ENCODE peak calls at places on chromosomes 5 and 9, in ten cellular contexts. Y is lung, L is GM23338, W is IMR-90, C is fibroblast of mammary gland, H is GM13977, P is A549, V is foreskin fibroblast, X is right lobe of liver, E is AG10803. S is an unnamed sample.

GRCh38 chr5:74093501-74093993 is 467.6 kb downstream of the ARHGEF28 start:
- DNase-seq in Y (no peak), L (no peak), W (no peak), C (no peak), H (no peak), P (no peak), V (no peak), X (no peak), E (no peak), S (no peak)

GRCh38 chr5:81140461-81140860 is 92.7 kb upstream of the CKMT2 start:
- DNase-seq in Y (no peak), L (no peak), W (no peak), C (no peak), H (no peak), P (no peak), V (no peak), X (no peak), E (no peak), S (no peak)

GRCh38 chr9:125506045-125506444 is 201.0 kb downstream of the MAPKAP1 start:
- DNase-seq in Y (no peak), L (peak; percentile 37), W (no peak), C (no peak), H (no peak), P (no peak), V (no peak), X (no peak), E (peak; percentile 26), S (no peak)

GRCh38 chr9:124220551-124221451 is 36.9 kb upstream of the NEK6 start:
- DNase-seq in Y (no peak), L (no peak), W (peak; percentile 52), C (peak; percentile 68), H (no peak), P (peak; percentile 39), V (peak; percentile 77), X (peak; percentile 94), E (peak; percentile 44), S (no peak)

GRCh38 chr5:107817436-107817835 is 146.7 kb upstream of the EFNA5 start:
- DNase-seq in Y (no peak), L (peak; percentile 16), W (no peak), C (no peak), H (no peak), P (no peak), V (no peak), X (no peak), E (no peak), S (no peak)

GRCh38 chr5:141258948-141259347 is 13.8 kb downstream of the PCDHB15 start:
- DNase-seq in Y (no peak), L (no peak), W (no peak), C (no peak), H (no peak), P (no peak), V (no peak), X (no peak), E (no peak), S (no peak)

GRCh38 chr9:131111186-131111853 is 14.1 kb upstream of the NUP214 start:
- DNase-seq in Y (no peak), L (peak; percentile 36), W (no peak), C (no peak), H (no peak), P (no peak), V (peak; percentile 24), X (no peak), E (no peak), S (no peak)

GRCh38 chr9:73132034-73132776 is 19.5 kb upstream of the ANXA1 start:
- DNase-seq in Y (peak; percentile 72), L (peak; percentile 50), W (peak; percentile 85), C (peak; percentile 79), H (peak; percentile 28), P (peak; percentile 86), V (peak; percentile 86), X (peak; percentile 58), E (peak; percentile 85), S (no peak)

GRCh38 chr5:39680213-39680612 is 255.4 kb upstream of the DAB2 start:
- DNase-seq in Y (no peak), L (no peak), W (no peak), C (no peak), H (no peak), P (no peak), V (no peak), X (no peak), E (no peak), S (no peak)

GRCh38 chr5:110376281-110376916 is 350.1 kb downstream of the TMEM232 start:
- DNase-seq in Y (no peak), L (peak; percentile 6), W (no peak), C (peak; percentile 66), H (no peak), P (no peak), V (peak; percentile 74), X (no peak), E (peak; percentile 96), S (no peak)

GRCh38 chr5:139946006-139946405 is 97.1 kb downstream of the NRG2 start:
- DNase-seq in Y (no peak), L (no peak), W (no peak), C (no peak), H (no peak), P (no peak), V (no peak), X (no peak), E (no peak), S (no peak)

GRCh38 chr5:178467261-178468195 is 122.7 kb downstream of the COL23A1 start:
- DNase-seq in Y (peak; percentile 58), L (no peak), W (peak; percentile 32), C (peak; percentile 3), H (no peak), P (no peak), V (peak; percentile 36), X (no peak), E (peak; percentile 60), S (no peak)

GRCh38 chr9:16715404-16715803 is 155.1 kb downstream of the BNC2 start:
- DNase-seq in Y (no peak), L (no peak), W (peak; percentile 73), C (peak; percentile 76), H (no peak), P (no peak), V (peak; percentile 13), X (no peak), E (peak; percentile 93), S (no peak)

GRCh38 chr5:36214434-36214833 is 27.3 kb downstream of the NADK2 start:
- DNase-seq in Y (no peak), L (peak; percentile 12), W (no peak), C (peak; percentile 8), H (no peak), P (no peak), V (no peak), X (no peak), E (no peak), S (no peak)
- TF ChIP-seq CTCF in Y (no peak), L (peak; percentile 33), W (peak; percentile 30), C (no peak), H (no peak), P (peak; percentile 15), V (no peak), X (no peak), E (no peak), S (peak; percentile 11)

GRCh38 chr5:6832994-6833393 is 119.8 kb downstream of the TENT4A start:
- DNase-seq in Y (no peak), L (no peak), W (no peak), C (no peak), H (no peak), P (no peak), V (peak; percentile 4), X (no peak), E (peak; percentile 57), S (no peak)

GRCh38 chr5:6833406-6833805 is 120.2 kb downstream of the TENT4A start:
- DNase-seq in Y (no peak), L (no peak), W (no peak), C (no peak), H (no peak), P (no peak), V (no peak), X (no peak), E (no peak), S (no peak)

GRCh38 chr5:6832272-6832671 is 119.0 kb downstream of the TENT4A start:
- DNase-seq in Y (no peak), L (no peak), W (no peak), C (no peak), H (no peak), P (no peak), V (no peak), X (no peak), E (no peak), S (no peak)

GRCh38 chr5:6830643-6831239 is 117.5 kb downstream of the TENT4A start:
- DNase-seq in Y (no peak), L (no peak), W (no peak), C (no peak), H (no peak), P (no peak), V (no peak), X (no peak), E (no peak), S (no peak)

GRCh38 chr5:6831678-6832077 is 118.4 kb downstream of the TENT4A start:
- DNase-seq in Y (no peak), L (no peak), W (no peak), C (no peak), H (no peak), P (no peak), V (no peak), X (no peak), E (no peak), S (no peak)
- TF ChIP-seq CTCF in Y (no peak), L (no peak), W (no peak), C (no peak), H (no peak), P (no peak), V (no peak), X (no peak), E (no peak), S (peak; percentile 14)

GRCh38 chr5:167554564-167555254 is 736.7 kb upstream of the WWC1 start:
- DNase-seq in Y (no peak), L (no peak), W (no peak), C (no peak), H (no peak), P (no peak), V (no peak), X (no peak), E (no peak), S (no peak)

GRCh38 chr5:167552356-167552755 is 739.1 kb upstream of the WWC1 start:
- DNase-seq in Y (no peak), L (no peak), W (no peak), C (no peak), H (no peak), P (no peak), V (no peak), X (no peak), E (no peak), S (no peak)

GRCh38 chr5:167555771-167556170 is 735.7 kb upstream of the WWC1 start:
- DNase-seq in Y (no peak), L (peak; percentile 40), W (no peak), C (no peak), H (no peak), P (no peak), V (no peak), X (no peak), E (no peak), S (no peak)
- TF ChIP-seq CTCF in Y (no peak), L (peak; percentile 43), W (no peak), C (no peak), H (no peak), P (no peak), V (no peak), X (no peak), E (peak; percentile 19), S (no peak)

DNA sequence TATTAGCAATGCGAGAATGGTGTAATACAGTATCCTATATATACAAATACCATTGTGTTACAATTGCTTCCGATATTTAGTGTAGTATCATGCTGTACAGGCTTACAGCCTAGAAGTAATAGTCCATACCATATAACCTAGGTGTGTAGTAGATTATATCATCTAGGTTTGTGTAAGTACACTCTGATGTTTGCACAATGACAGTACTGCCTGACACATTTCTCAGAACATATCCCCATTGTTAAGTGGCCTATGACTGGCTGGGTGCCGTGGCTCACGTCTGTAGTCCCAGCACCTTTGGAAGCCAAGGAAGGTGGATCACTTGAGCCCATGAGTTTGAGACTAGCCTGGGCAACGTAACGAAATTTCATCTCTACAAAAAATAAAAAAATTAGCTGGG is 124.6 kb downstream of the PAM start:
- DNase-seq in Y (no peak), L (no peak), W (no peak), C (no peak), H (no peak), P (no peak), V (no peak), X (no peak), E (no peak), S (no peak)
- TF ChIP-seq CTCF in Y (no peak), L (no peak), W (no peak), C (no peak), H (no peak), P (no peak), V (no peak), X (no peak), E (no peak), S (no peak)